ENCODE peak calls at places on chromosomes 6 and 20, in eight cellular contexts. U is adrenal gland; I is CD8-positive, alpha-beta memory T cell; B is fibroblast of lung; Q is right atrium auricular region; S is AG04450; Y is uterus; G is IMR-90. N is an unnamed sample.

GRCh38 chr6:36954262-36954931 is at the start of gene PI16:
- DNase-seq in G (no peak), B (no peak), Y (no peak), Q (peak; percentile 58), U (no peak), I (no peak), S (no peak), N (no peak)

GRCh38 chr20:19026121-19026878 is 186.1 kb upstream of the SLC24A3 start:
- DNase-seq in G (no peak), S (no peak), U (no peak), I (no peak), Y (peak; percentile 69), B (no peak), Q (no peak), N (no peak)

GRCh38 chr6:52787917-52788316 is 15.7 kb downstream of the GSTA1 start:
- DNase-seq in S (no peak), U (no peak), I (no peak), Y (no peak), Q (no peak), G (no peak), B (no peak), N (no peak)

GRCh38 chr20:51966296-51966971 is 164.1 kb upstream of the SALL4 start:
- DNase-seq in B (peak; percentile 55), Q (peak; percentile 62), S (no peak), U (peak; percentile 38), Y (no peak), G (peak; percentile 63), I (no peak), N (peak; percentile 41)

GRCh38 chr6:39829331-39829730 is 37.2 kb downstream of the DAAM2 start:
- DNase-seq in S (no peak), U (no peak), G (no peak), B (no peak), Y (no peak), Q (no peak), I (no peak), N (no peak)

GRCh38 chr6:28944412-28945006 is 20.7 kb upstream of the TRIM27 start:
- DNase-seq in Y (peak; percentile 62), G (peak; percentile 81), Q (peak; percentile 71), S (peak; percentile 66), B (peak; percentile 66), U (peak; percentile 56), I (peak; percentile 77), N (peak; percentile 55)

GRCh38 chr6:108260126-108260808 is 573 bp downstream of the SNX3 start:
- DNase-seq in Q (peak; percentile 59), Y (no peak), I (peak; percentile 50), G (peak; percentile 45), S (peak; percentile 3), B (peak; percentile 39), U (no peak), N (peak; percentile 46)

GRCh38 chr6:3535716-3536435 is 79.0 kb upstream of the SLC22A23 start:
- DNase-seq in S (no peak), G (no peak), Y (no peak), Q (peak; percentile 43), I (no peak), U (no peak), B (no peak), N (no peak)

GRCh38 chr20:34538671-34539123 is 19.8 kb upstream of the MAP1LC3A start:
- DNase-seq in Y (peak; percentile 31), Q (no peak), G (peak; percentile 57), U (peak; percentile 48), I (peak; percentile 69), B (no peak), S (no peak), N (peak; percentile 55)

GRCh38 chr6:158640519-158640918 is 4.0 kb downstream of the DYNLT1 start:
- DNase-seq in I (peak; percentile 31), Y (no peak), U (no peak), S (no peak), G (no peak), B (no peak), Q (no peak), N (no peak)

GRCh38 chr6:11437824-11438459 is 99.6 kb upstream of the TMEM170B start:
- DNase-seq in Q (no peak), U (no peak), G (no peak), Y (no peak), B (peak; percentile 47), S (no peak), I (no peak), N (no peak)

GRCh38 chr6:128725271-128726233 is 157.4 kb upstream of the LAMA2 start:
- DNase-seq in S (no peak), Q (no peak), Y (no peak), I (no peak), B (peak; percentile 52), G (peak; percentile 38), U (no peak), N (peak; percentile 11)

GRCh38 chr6:34241351-34242215 is 4.9 kb downstream of the HMGA1 start:
- DNase-seq in B (no peak), Y (peak; percentile 5), Q (no peak), U (no peak), I (no peak), G (no peak), S (no peak), N (no peak)

GRCh38 chr20:62027116-62027515 is 38.6 kb downstream of the TAF4 start:
- DNase-seq in S (no peak), Y (no peak), B (peak; percentile 35), G (peak; percentile 28), Q (no peak), I (peak; percentile 8), U (no peak), N (no peak)

GRCh38 chr20:11387189-11387754 is 530.4 kb upstream of the BTBD3 start:
- DNase-seq in U (no peak), Q (no peak), G (peak; percentile 99), I (no peak), Y (no peak), B (peak; percentile 97), S (peak; percentile 83), N (no peak)

GRCh38 chr6:17610835-17611234 is 10.7 kb downstream of the FAM8A1 start:
- DNase-seq in U (no peak), B (no peak), S (no peak), G (no peak), Y (no peak), I (no peak), Q (no peak), N (no peak)

GRCh38 chr6:17606606-17607005 is 6.5 kb downstream of the FAM8A1 start:
- DNase-seq in I (no peak), Y (no peak), Q (no peak), G (no peak), B (no peak), S (no peak), U (no peak), N (no peak)

GRCh38 chr6:17615794-17616193 is 15.7 kb downstream of the FAM8A1 start:
- DNase-seq in I (no peak), G (no peak), U (no peak), Y (no peak), S (no peak), B (no peak), Q (no peak), N (no peak)

DNA sequence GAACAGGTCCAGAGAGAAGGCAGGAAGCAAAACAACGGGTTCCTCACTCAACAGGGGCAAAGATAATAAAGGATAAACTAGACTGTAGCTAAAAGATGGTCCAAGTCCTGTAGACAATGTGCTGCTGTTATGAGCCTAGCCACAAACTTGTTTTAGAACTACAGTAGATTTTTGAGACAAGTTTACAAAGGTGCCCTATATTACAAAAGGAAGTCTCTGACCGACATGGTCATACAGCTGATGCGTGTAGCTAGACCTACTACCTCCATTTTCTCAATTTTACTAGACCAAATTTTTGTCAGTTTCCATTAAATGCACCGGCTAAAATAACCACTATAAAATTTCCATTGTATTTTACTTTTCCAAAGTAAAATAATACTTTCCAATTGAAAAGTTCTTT is 11.9 kb downstream of the FAM8A1 start:
- DNase-seq in B (no peak), U (no peak), Q (no peak), S (no peak), G (no peak), Y (no peak), I (no peak), N (no peak)
- H3K9me3 ChIP-seq in B (no peaks in the 10 kb centered on the region), U (no peaks in the 10 kb centered on the region), Q (no peaks in the 10 kb centered on the region), S (no peaks in the 10 kb centered on the region), G (no peaks in the 10 kb centered on the region), Y (no peaks in the 10 kb centered on the region), I (no peaks in the 10 kb centered on the region), N (no peaks in the 10 kb centered on the region)

DNA sequence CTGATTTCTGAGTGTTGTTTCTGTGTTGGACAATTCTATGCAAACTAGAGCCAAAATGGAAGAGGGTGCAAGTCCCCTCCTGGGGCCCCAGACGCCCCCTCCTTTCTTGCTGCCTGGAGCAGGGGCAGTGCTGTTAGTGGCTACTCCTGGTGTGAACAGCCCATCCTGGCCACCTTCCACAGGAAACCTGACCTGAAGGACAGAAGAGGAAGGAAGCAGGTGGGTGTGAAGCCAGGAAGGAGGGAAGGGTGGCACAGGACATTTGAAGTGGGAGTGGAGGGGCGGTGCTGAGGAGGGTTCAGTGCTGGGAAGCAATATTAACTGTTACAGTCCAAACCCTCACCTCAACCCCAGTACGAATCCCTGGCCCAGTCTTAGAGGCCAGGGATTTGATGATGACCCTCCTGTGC is 725 bp downstream of the PRICKLE4 start:
- DNase-seq in I (no peak), Y (no peak), Q (no peak), S (no peak), U (no peak), B (no peak), G (no peak), N (peak; percentile 63)
- H3K27ac ChIP-seq in I (no peak overlapping the region), Y (peak overlapping the region; percentile 90), Q (peak overlapping the region; percentile 87), S (no peak overlapping the region), U (no peak overlapping the region), B (no peak overlapping the region), G (no peak overlapping the region), N (peak overlapping the region; percentile 90)

DNA sequence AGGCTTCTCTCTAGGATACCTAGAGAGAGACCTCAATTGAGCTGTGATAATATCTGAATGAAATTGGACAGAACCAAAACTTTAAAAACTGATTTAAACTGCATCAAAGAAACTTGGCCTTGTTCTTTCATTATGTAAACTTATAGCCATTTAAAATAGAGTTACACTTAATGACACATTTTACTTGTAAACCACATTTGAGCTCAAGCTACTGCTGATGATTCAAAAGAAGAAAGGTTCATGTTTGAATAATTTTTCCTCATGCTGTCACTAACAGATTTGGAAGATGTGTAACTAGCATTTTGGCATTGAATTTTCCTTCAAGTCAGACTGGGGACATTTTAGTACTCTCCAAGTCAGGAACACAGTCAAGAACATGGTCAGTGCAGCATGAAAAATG is 26.9 kb downstream of the POPDC3 start:
- DNase-seq in U (no peak), Q (no peak), B (no peak), S (no peak), G (no peak), Y (no peak), I (no peak), N (no peak)
- H3K9me3 ChIP-seq in U (no peaks in the 10 kb centered on the region), Q (no peaks in the 10 kb centered on the region), B (no peaks in the 10 kb centered on the region), S (no peaks in the 10 kb centered on the region), G (no peaks in the 10 kb centered on the region), Y (no peaks in the 10 kb centered on the region), I (no peaks in the 10 kb centered on the region), N (no peaks in the 10 kb centered on the region)

GRCh38 chr6:105851181-105851580 is 235.0 kb upstream of the PRDM1 start:
- DNase-seq in I (no peak), Q (no peak), Y (peak; percentile 22), G (peak; percentile 51), U (no peak), S (peak; percentile 49), B (peak; percentile 20), N (no peak)
- H3K27ac ChIP-seq in I (no peak overlapping the region), Q (no peak overlapping the region), Y (no peak overlapping the region), G (no peak overlapping the region), U (no peak overlapping the region), S (no peak overlapping the region), B (no peak overlapping the region), N (no peak overlapping the region)

N was measured in transverse colon.